ENCODE peak calls at places on chromosomes 12 and 14, in eight cellular contexts. Q is NCI-H1092 treated with DMSO at 0.1 percent for 48 hours; P is stimulated activated CD4-positive, alpha-beta T cell treated with anti-CD3 and anti-CD28 coated beads, Interleukin-1b, Interleukin-23, amount 100 ng/mL, for 24 hours; B is hippocampal formation; T is H4; R is Caki2; A is D721Med; L is activated effector memory CD4-positive, alpha-beta T cell treated with Interleukin-2 at 50 U/mL for 16 hours. D is an unnamed sample.

GRCh38 chr14:92660571-92660970 is 87.9 kb downstream of the LGMN start:
- DNase-seq in Q (no peak), P (no peak), B (no peak), T (no peak), R (no peak), A (no peak), L (no peak), D (no peak)

GRCh38 chr12:77888611-77889010 is 57.9 kb downstream of the NAV3 start:
- DNase-seq in Q (no peak), P (no peak), B (no peak), T (peak; percentile 29), R (peak; percentile 68), A (no peak), L (no peak), D (no peak)

GRCh38 chr12:32983968-32984367 is 87.4 kb upstream of the PKP2 start:
- DNase-seq in Q (no peak), P (no peak), B (no peak), T (peak; percentile 6), R (peak; percentile 34), A (no peak), L (no peak), D (no peak)

GRCh38 chr12:115023279-115023678 is 339.3 kb upstream of the TBX3 start:
- DNase-seq in Q (no peak), P (no peak), B (no peak), T (no peak), R (no peak), A (no peak), L (no peak), D (no peak)

GRCh38 chr14:103561381-103562134 is 899 bp downstream of the BAG5 start:
- DNase-seq in Q (no peak), P (peak; percentile 25), B (no peak), T (no peak), R (no peak), A (no peak), L (no peak), D (no peak)

GRCh38 chr12:95820096-95820703 is 29.6 kb upstream of the NTN4 start:
- DNase-seq in Q (peak; percentile 38), P (no peak), B (peak; percentile 14), T (peak; percentile 47), R (no peak), A (no peak), L (no peak), D (peak; percentile 50)

GRCh38 chr12:40330180-40330579 is 105.4 kb downstream of the LRRK2 start:
- DNase-seq in Q (no peak), P (no peak), B (no peak), T (no peak), R (no peak), A (no peak), L (no peak), D (no peak)

GRCh38 chr12:88805692-88806091 is 225.4 kb upstream of the KITLG start:
- DNase-seq in Q (no peak), P (no peak), B (no peak), T (no peak), R (no peak), A (no peak), L (no peak), D (no peak)

GRCh38 chr12:68036642-68037041 is 47.4 kb downstream of the IFNG-AS1 start:
- DNase-seq in Q (no peak), P (no peak), B (no peak), T (no peak), R (no peak), A (no peak), L (no peak), D (no peak)

GRCh38 chr12:93347054-93347786 is 30.5 kb upstream of the NUDT4 start:
- DNase-seq in Q (no peak), P (no peak), B (peak; percentile 66), T (no peak), R (no peak), A (no peak), L (no peak), D (no peak)

GRCh38 chr12:116164976-116165425 is 112.5 kb downstream of the MED13L start:
- DNase-seq in Q (no peak), P (no peak), B (no peak), T (no peak), R (peak; percentile 17), A (no peak), L (no peak), D (no peak)

GRCh38 chr14:61369097-61369496 is 47.7 kb downstream of the PRKCH start:
- DNase-seq in Q (no peak), P (no peak), B (no peak), T (no peak), R (no peak), A (no peak), L (no peak), D (no peak)

GRCh38 chr12:58288191-58288590 is 346.8 kb downstream of the ATP23 start:
- DNase-seq in Q (no peak), P (no peak), B (no peak), T (peak; percentile 38), R (no peak), A (no peak), L (no peak), D (no peak)

GRCh38 chr14:105414456-105415371 is 4.9 kb upstream of the MTA1 start:
- DNase-seq in Q (peak; percentile 63), P (peak; percentile 67), B (peak; percentile 51), T (no peak), R (peak; percentile 31), A (peak; percentile 79), L (peak; percentile 41), D (peak; percentile 79)

GRCh38 chr14:104976198-104977007 is 1.8 kb downstream of the AHNAK2 start:
- DNase-seq in Q (peak; percentile 55), P (peak; percentile 81), B (peak; percentile 13), T (peak; percentile 68), R (peak; percentile 80), A (peak; percentile 65), L (peak; percentile 79), D (peak; percentile 51)

GRCh38 chr12:118374909-118375308 is 1.4 kb upstream of the SUDS3 start:
- DNase-seq in Q (no peak), P (no peak), B (no peak), T (no peak), R (no peak), A (no peak), L (no peak), D (no peak)

GRCh38 chr12:124720687-124721500 is 142.8 kb downstream of the SCARB1 start:
- DNase-seq in Q (peak; percentile 93), P (no peak), B (peak; percentile 32), T (peak; percentile 45), R (peak; percentile 95), A (peak; percentile 47), L (no peak), D (peak; percentile 44)

GRCh38 chr14:106372870-106373657 is 846.7 kb downstream of the TMEM121 start:
- DNase-seq in Q (peak; percentile 41), P (peak; percentile 76), B (no peak), T (no peak), R (peak; percentile 26), A (no peak), L (peak; percentile 66), D (no peak)

GRCh38 chr14:75561013-75561432 is 17.4 kb upstream of the FLVCR2 start:
- DNase-seq in Q (peak; percentile 62), P (no peak), B (peak; percentile 43), T (peak; percentile 75), R (peak; percentile 81), A (peak; percentile 63), L (no peak), D (peak; percentile 45)

GRCh38 chr12:62210422-62210821 is 49.8 kb upstream of the USP15 start:
- DNase-seq in Q (no peak), P (no peak), B (no peak), T (peak; percentile 29), R (peak; percentile 21), A (no peak), L (peak; percentile 5), D (peak; percentile 31)

GRCh38 chr12:21666722-21667121 is 9.1 kb upstream of the LDHB start:
- DNase-seq in Q (peak; percentile 56), P (no peak), B (no peak), T (peak; percentile 44), R (peak; percentile 83), A (no peak), L (no peak), D (no peak)

GRCh38 chr14:61145903-61146411 is 135.2 kb downstream of the TMEM30B start:
- DNase-seq in Q (peak; percentile 64), P (no peak), B (no peak), T (peak; percentile 88), R (no peak), A (no peak), L (no peak), D (no peak)

GRCh38 chr14:26404927-26405326 is 192.9 kb downstream of the NOVA1 start:
- DNase-seq in Q (no peak), P (no peak), B (no peak), T (no peak), R (no peak), A (no peak), L (no peak), D (no peak)

GRCh38 chr14:35944847-35945246 is 118.7 kb downstream of the BRMS1L start:
- DNase-seq in Q (no peak), P (no peak), B (no peak), T (peak; percentile 41), R (peak; percentile 10), A (no peak), L (no peak), D (no peak)

D was measured in midbrain.